ENCODE peak calls at places on chromosomes 13 and 19, in six cellular contexts. One of them, this sample, is unnamed.

GRCh38 chr13:42832341-42833153 is 51.2 kb downstream of the FAM216B start:
- DNase-seq in tibial artery: no peak
- DNase-seq in breast epithelium: no peak
- DNase-seq in SJCRH30: no peak
- DNase-seq in AG04450: no peak
- DNase-seq in lower lobe of right lung: no peak
- DNase-seq in this sample: peak; percentile 45

GRCh38 chr19:16394681-16395375 is 70.2 kb downstream of the KLF2 start:
- DNase-seq in AG04450: no peak
- DNase-seq in tibial artery: no peak
- DNase-seq in lower lobe of right lung: no peak
- DNase-seq in SJCRH30: no peak
- DNase-seq in breast epithelium: no peak
- DNase-seq in this sample: no peak

GRCh38 chr13:101152184-101152583 is 264.1 kb downstream of the NALCN start:
- DNase-seq in SJCRH30: no peak
- DNase-seq in breast epithelium: no peak
- DNase-seq in lower lobe of right lung: no peak
- DNase-seq in tibial artery: no peak
- DNase-seq in AG04450: no peak
- DNase-seq in this sample: no peak

GRCh38 chr19:43486412-43486811 is 18.1 kb downstream of the PHLDB3 start:
- DNase-seq in tibial artery: no peak
- DNase-seq in AG04450: no peak
- DNase-seq in breast epithelium: no peak
- DNase-seq in SJCRH30: no peak
- DNase-seq in lower lobe of right lung: no peak
- DNase-seq in this sample: no peak

GRCh38 chr13:27339299-27339698 is 68.7 kb downstream of the RASL11A start:
- DNase-seq in SJCRH30: peak; percentile 39
- DNase-seq in breast epithelium: no peak
- DNase-seq in tibial artery: peak; percentile 63
- DNase-seq in lower lobe of right lung: no peak
- DNase-seq in AG04450: no peak
- DNase-seq in this sample: no peak

GRCh38 chr13:44855860-44856259 is 133.4 kb downstream of the NUFIP1 start:
- DNase-seq in breast epithelium: no peak
- DNase-seq in tibial artery: no peak
- DNase-seq in AG04450: no peak
- DNase-seq in SJCRH30: no peak
- DNase-seq in lower lobe of right lung: no peak
- DNase-seq in this sample: no peak

GRCh38 chr13:110874508-110874960 is 40.3 kb downstream of the ANKRD10 start:
- DNase-seq in breast epithelium: peak; percentile 66
- DNase-seq in tibial artery: peak; percentile 94
- DNase-seq in AG04450: no peak
- DNase-seq in SJCRH30: peak; percentile 81
- DNase-seq in lower lobe of right lung: peak; percentile 89
- DNase-seq in this sample: peak; percentile 79

GRCh38 chr19:17497149-17497798 is 14.2 kb upstream of the PGLS start:
- DNase-seq in SJCRH30: no peak
- DNase-seq in tibial artery: no peak
- DNase-seq in lower lobe of right lung: no peak
- DNase-seq in AG04450: no peak
- DNase-seq in breast epithelium: no peak
- DNase-seq in this sample: no peak

GRCh38 chr19:48064509-48064908 is 20.6 kb upstream of the CABP5 start:
- DNase-seq in SJCRH30: no peak
- DNase-seq in AG04450: no peak
- DNase-seq in breast epithelium: no peak
- DNase-seq in lower lobe of right lung: no peak
- DNase-seq in tibial artery: no peak
- DNase-seq in this sample: no peak

GRCh38 chr19:41945135-41945766 is 13.9 kb downstream of the RABAC1 start:
- DNase-seq in breast epithelium: peak; percentile 48
- DNase-seq in lower lobe of right lung: no peak
- DNase-seq in AG04450: no peak
- DNase-seq in SJCRH30: no peak
- DNase-seq in tibial artery: no peak
- DNase-seq in this sample: no peak

GRCh38 chr13:72431981-72432617 is 295.3 kb downstream of the MZT1 start:
- DNase-seq in SJCRH30: peak; percentile 50
- DNase-seq in tibial artery: no peak
- DNase-seq in lower lobe of right lung: no peak
- DNase-seq in breast epithelium: no peak
- DNase-seq in AG04450: no peak
- DNase-seq in this sample: no peak

GRCh38 chr19:3075605-3076431 is 13.5 kb upstream of the TLE5 start:
- DNase-seq in SJCRH30: no peak
- DNase-seq in tibial artery: no peak
- DNase-seq in breast epithelium: no peak
- DNase-seq in AG04450: no peak
- DNase-seq in lower lobe of right lung: peak; percentile 79
- DNase-seq in this sample: peak; percentile 67

GRCh38 chr13:97429681-97430081 is 4.3 kb upstream of the RAP2A start:
- DNase-seq in SJCRH30: peak; percentile 3
- DNase-seq in lower lobe of right lung: no peak
- DNase-seq in breast epithelium: no peak
- DNase-seq in tibial artery: no peak
- DNase-seq in AG04450: no peak
- DNase-seq in this sample: no peak

GRCh38 chr19:35043906-35044305 is 2.4 kb downstream of the HPN start:
- DNase-seq in tibial artery: no peak
- DNase-seq in AG04450: no peak
- DNase-seq in SJCRH30: no peak
- DNase-seq in lower lobe of right lung: no peak
- DNase-seq in breast epithelium: no peak
- DNase-seq in this sample: no peak

GRCh38 chr19:8526345-8527062 is 12.5 kb upstream of the ZNF414 start:
- DNase-seq in tibial artery: peak; percentile 93
- DNase-seq in breast epithelium: peak; percentile 92
- DNase-seq in lower lobe of right lung: peak; percentile 89
- DNase-seq in SJCRH30: peak; percentile 81
- DNase-seq in AG04450: peak; percentile 78
- DNase-seq in this sample: peak; percentile 93

GRCh38 chr13:83829800-83830199 is 52.5 kb downstream of the SLITRK1 start:
- DNase-seq in lower lobe of right lung: no peak
- DNase-seq in SJCRH30: no peak
- DNase-seq in AG04450: no peak
- DNase-seq in breast epithelium: no peak
- DNase-seq in tibial artery: no peak
- DNase-seq in this sample: no peak

GRCh38 chr19:57949296-57949695 is 1.8 kb upstream of the ZNF256 start:
- DNase-seq in AG04450: no peak
- DNase-seq in lower lobe of right lung: no peak
- DNase-seq in tibial artery: no peak
- DNase-seq in breast epithelium: no peak
- DNase-seq in SJCRH30: no peak
- DNase-seq in this sample: no peak

GRCh38 chr19:18989316-18989715 is 44.0 kb downstream of the SUGP2 start:
- DNase-seq in SJCRH30: no peak
- DNase-seq in AG04450: no peak
- DNase-seq in tibial artery: no peak
- DNase-seq in breast epithelium: no peak
- DNase-seq in lower lobe of right lung: no peak
- DNase-seq in this sample: no peak

GRCh38 chr13:54185785-54186184 is 1157.2 kb downstream of the OLFM4 start:
- DNase-seq in lower lobe of right lung: no peak
- DNase-seq in breast epithelium: no peak
- DNase-seq in AG04450: no peak
- DNase-seq in tibial artery: no peak
- DNase-seq in SJCRH30: peak; percentile 3
- DNase-seq in this sample: no peak

GRCh38 chr13:105774739-105775460 is 760.6 kb downstream of the EFNB2 start:
- DNase-seq in SJCRH30: peak; percentile 9
- DNase-seq in AG04450: no peak
- DNase-seq in lower lobe of right lung: no peak
- DNase-seq in breast epithelium: no peak
- DNase-seq in tibial artery: no peak
- DNase-seq in this sample: no peak

GRCh38 chr13:49441846-49442245 is 2.0 kb downstream of the CAB39L start:
- DNase-seq in AG04450: no peak
- DNase-seq in tibial artery: no peak
- DNase-seq in SJCRH30: no peak
- DNase-seq in breast epithelium: no peak
- DNase-seq in lower lobe of right lung: no peak
- DNase-seq in this sample: no peak

GRCh38 chr19:42052241-42052863 is 17.7 kb downstream of the GRIK5 start:
- DNase-seq in breast epithelium: no peak
- DNase-seq in tibial artery: no peak
- DNase-seq in lower lobe of right lung: no peak
- DNase-seq in AG04450: no peak
- DNase-seq in SJCRH30: peak; percentile 86
- DNase-seq in this sample: no peak

GRCh38 chr19:16154557-16154956 is 11.1 kb downstream of the HSH2D start:
- DNase-seq in AG04450: no peak
- DNase-seq in tibial artery: no peak
- DNase-seq in SJCRH30: no peak
- DNase-seq in lower lobe of right lung: no peak
- DNase-seq in breast epithelium: no peak
- DNase-seq in this sample: no peak

GRCh38 chr19:9144920-9145319 is 4.7 kb downstream of the ZNF317 start:
- DNase-seq in lower lobe of right lung: no peak
- DNase-seq in AG04450: no peak
- DNase-seq in SJCRH30: no peak
- DNase-seq in breast epithelium: no peak
- DNase-seq in tibial artery: no peak
- DNase-seq in this sample: no peak

DNA sequence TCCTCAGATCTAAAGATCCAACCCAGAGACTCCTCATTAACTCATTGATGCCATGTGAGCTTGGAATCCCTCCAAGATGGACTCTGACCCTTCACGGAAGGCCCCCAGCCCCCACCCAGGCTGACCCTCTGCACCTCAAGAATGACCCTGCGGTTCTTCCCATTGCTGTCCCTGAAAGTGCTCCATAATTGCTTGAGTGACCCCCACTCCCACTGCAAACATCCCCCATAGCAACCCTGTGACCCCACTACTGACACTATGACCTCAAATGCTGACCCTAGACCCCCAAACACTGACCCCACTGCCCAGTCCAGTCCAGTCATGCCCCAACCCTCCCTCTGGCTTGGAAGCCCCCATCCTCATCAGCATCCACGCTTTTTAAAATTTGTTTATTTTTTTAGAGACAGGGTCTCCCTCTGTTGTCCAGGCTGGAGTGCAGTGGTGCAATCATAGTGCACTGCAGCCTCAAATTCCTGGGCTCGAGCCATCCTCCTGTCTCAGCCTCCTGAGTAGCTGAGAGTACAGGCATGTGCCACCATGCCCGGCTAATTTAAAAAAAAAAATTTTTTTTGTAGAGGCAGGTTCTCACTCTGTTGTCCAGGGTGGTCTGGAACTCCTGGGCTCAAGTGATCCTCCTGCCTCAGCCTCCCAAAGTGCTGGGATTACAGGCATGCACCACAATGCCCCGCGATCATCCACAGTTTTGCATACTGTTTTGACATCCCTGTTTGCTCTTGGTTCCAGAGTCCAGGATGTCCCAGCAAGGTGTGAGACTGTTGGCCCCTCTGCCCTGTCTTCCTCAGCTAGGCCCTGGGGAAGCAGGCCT is 855 bp downstream of the LYL1 start:
- DNase-seq in breast epithelium: no peak
- DNase-seq in tibial artery: no peak
- DNase-seq in lower lobe of right lung: no peak
- DNase-seq in SJCRH30: no peak
- DNase-seq in AG04450: no peak
- DNase-seq in this sample: no peak
- H3K4me3 ChIP-seq in breast epithelium: peak overlapping the region; percentile 52
- H3K4me3 ChIP-seq in tibial artery: peak overlapping the region; percentile 41
- H3K4me3 ChIP-seq in lower lobe of right lung: peak overlapping the region; percentile 63
- H3K4me3 ChIP-seq in SJCRH30: no peak overlapping the region
- H3K4me3 ChIP-seq in AG04450: no peak overlapping the region
- H3K4me3 ChIP-seq in this sample: no peak overlapping the region

GRCh38 chr13:113998781-113999617 is 25.1 kb upstream of the C13orf46 start:
- DNase-seq in AG04450: no peak
- DNase-seq in lower lobe of right lung: peak; percentile 30
- DNase-seq in breast epithelium: no peak
- DNase-seq in tibial artery: no peak
- DNase-seq in SJCRH30: no peak
- DNase-seq in this sample: no peak
- H3K27ac ChIP-seq in AG04450: peak overlapping the region; percentile 61
- H3K27ac ChIP-seq in lower lobe of right lung: peak overlapping the region; percentile 11
- H3K27ac ChIP-seq in breast epithelium: no peak overlapping the region
- H3K27ac ChIP-seq in tibial artery: peak overlapping the region; percentile 57
- H3K27ac ChIP-seq in SJCRH30: no peak overlapping the region
- H3K27ac ChIP-seq in this sample: no peak overlapping the region

DNA sequence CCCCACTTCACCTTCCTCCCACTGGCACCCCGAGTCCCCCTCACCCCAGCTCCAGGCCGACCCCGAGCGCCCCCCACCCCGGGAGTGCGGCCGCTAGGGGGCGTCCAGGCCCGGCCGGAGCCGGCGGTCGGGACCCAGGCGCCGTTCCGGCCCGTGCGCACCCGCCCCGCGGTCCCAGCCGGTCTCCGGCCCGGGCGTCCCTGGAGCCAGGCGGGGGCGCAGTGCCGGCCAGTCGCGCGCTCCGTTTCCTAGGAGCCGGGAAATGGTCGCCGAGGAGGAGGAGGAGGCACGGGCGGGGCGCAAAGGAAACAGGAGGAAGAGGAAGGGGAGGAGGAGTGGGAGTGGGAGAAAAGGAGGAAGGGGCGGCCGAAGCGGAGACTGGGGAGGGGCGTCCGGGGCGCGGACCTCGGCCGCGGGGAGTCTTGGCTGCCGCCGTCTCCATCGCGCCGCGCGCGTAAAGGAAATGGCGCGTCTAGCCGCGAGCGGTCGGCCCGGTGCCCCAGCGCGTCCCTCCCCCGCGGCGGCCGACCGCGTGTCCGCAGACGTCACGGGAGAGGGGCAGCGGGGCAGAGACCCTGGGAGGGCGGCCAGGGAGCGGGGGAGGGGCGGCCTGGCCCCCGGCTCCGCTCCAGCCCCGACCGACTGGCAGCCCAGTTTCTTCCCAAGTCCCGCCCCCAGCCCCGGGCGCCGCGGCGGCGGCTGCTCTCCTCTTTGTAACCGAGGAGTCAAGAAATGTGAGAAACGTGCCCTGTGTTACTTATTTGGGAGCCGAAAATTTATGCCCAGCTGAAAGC is 1.1 kb upstream of the KCTD15 start:
- DNase-seq in SJCRH30: peak; percentile 89
- DNase-seq in tibial artery: peak; percentile 87
- DNase-seq in breast epithelium: peak; percentile 56
- DNase-seq in AG04450: no peak
- DNase-seq in lower lobe of right lung: peak; percentile 86
- DNase-seq in this sample: peak; percentile 62
- H3K4me3 ChIP-seq in SJCRH30: peak overlapping the region; percentile 100
- H3K4me3 ChIP-seq in tibial artery: peak overlapping the region; percentile 83
- H3K4me3 ChIP-seq in breast epithelium: peak overlapping the region; percentile 61
- H3K4me3 ChIP-seq in AG04450: peak overlapping the region; percentile 70
- H3K4me3 ChIP-seq in lower lobe of right lung: peak overlapping the region; percentile 76
- H3K4me3 ChIP-seq in this sample: peak overlapping the region; percentile 45

DNA sequence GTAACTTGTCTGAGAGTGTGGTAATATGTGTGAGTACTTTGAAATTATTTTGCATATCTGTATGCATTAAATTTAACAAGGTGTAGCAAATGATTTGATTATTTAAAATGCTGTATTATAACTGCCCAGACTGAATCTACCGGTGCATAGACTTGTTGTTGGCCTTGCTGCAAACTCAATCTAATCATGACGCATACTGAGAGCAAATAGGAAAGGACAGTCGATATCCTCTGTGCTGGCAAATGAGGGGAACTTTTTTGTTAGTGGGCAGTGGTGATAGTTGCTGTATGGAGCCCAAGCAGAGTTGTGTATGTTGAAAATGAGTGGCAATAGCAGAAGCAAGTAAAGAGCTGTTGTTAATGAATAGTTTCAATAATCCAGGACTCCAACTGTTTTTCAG is 127.4 kb downstream of the LMO7 start:
- DNase-seq in AG04450: no peak
- DNase-seq in lower lobe of right lung: no peak
- DNase-seq in SJCRH30: no peak
- DNase-seq in tibial artery: no peak
- DNase-seq in breast epithelium: no peak
- DNase-seq in this sample: no peak
- H3K27ac ChIP-seq in AG04450: no peak overlapping the region
- H3K27ac ChIP-seq in lower lobe of right lung: peak overlapping the region; percentile 88
- H3K27ac ChIP-seq in SJCRH30: no peak overlapping the region
- H3K27ac ChIP-seq in tibial artery: no peak overlapping the region
- H3K27ac ChIP-seq in breast epithelium: no peak overlapping the region
- H3K27ac ChIP-seq in this sample: no peak overlapping the region